ENCODE peak calls at places on chromosomes 4 and X, in eight cellular contexts. Y, E, L, J, W, M, R and N are unnamed samples.

GRCh38 chr4:90958256-90958895 is 831.2 kb downstream of the CCSER1 start:
- DNase-seq in Y (no peak), E (peak; percentile 48), L (no peak), J (no peak), W (peak; percentile 69), M (peak; percentile 19), R (no peak), N (no peak)

GRCh38 chrX:140157611-140158010 is 192.3 kb upstream of the CXorf66 start:
- DNase-seq in Y (no peak), E (no peak), L (no peak), J (no peak), W (peak; percentile 8), M (no peak), R (no peak), N (no peak)

GRCh38 chr4:177444911-177445736 is 2.9 kb upstream of the AGA start:
- DNase-seq in Y (no peak), E (no peak), L (no peak), J (no peak), W (no peak), M (no peak), R (no peak), N (no peak)

GRCh38 chrX:136662104-136662503 is 14.1 kb downstream of the CD40LG start:
- DNase-seq in Y (no peak), E (no peak), L (no peak), J (no peak), W (no peak), M (no peak), R (no peak), N (no peak)

GRCh38 chr4:114250439-114250891 is 271.0 kb upstream of the ARSJ start:
- DNase-seq in Y (no peak), E (no peak), L (no peak), J (no peak), W (peak; percentile 78), M (no peak), R (no peak), N (no peak)

GRCh38 chrX:108397627-108398392 is 40.4 kb downstream of the COL4A6 start:
- DNase-seq in Y (no peak), E (no peak), L (no peak), J (no peak), W (peak; percentile 4), M (peak; percentile 32), R (no peak), N (no peak)

GRCh38 chr4:66694716-66695115 is 850.6 kb downstream of the CENPC start:
- DNase-seq in Y (no peak), E (no peak), L (no peak), J (no peak), W (no peak), M (no peak), R (no peak), N (no peak)

GRCh38 chr4:7365472-7366179 is 69.1 kb downstream of the PSAPL1 start:
- DNase-seq in Y (no peak), E (no peak), L (no peak), J (peak; percentile 62), W (no peak), M (no peak), R (no peak), N (peak; percentile 91)

GRCh38 chr4:44738615-44739014 is 12.3 kb upstream of the GNPDA2 start:
- DNase-seq in Y (no peak), E (peak; percentile 5), L (no peak), J (no peak), W (no peak), M (peak; percentile 4), R (no peak), N (no peak)

GRCh38 chr4:41120297-41121217 is 93.8 kb downstream of the APBB2 start:
- DNase-seq in Y (peak; percentile 92), E (peak; percentile 58), L (peak; percentile 74), J (no peak), W (peak; percentile 59), M (no peak), R (peak; percentile 20), N (peak; percentile 58)

GRCh38 chr4:152678841-152679240 is 956 bp downstream of the TMEM154 start:
- DNase-seq in Y (no peak), E (no peak), L (no peak), J (no peak), W (no peak), M (no peak), R (no peak), N (no peak)

GRCh38 chrX:134163836-134164235 is 73.1 kb upstream of the CCDC160 start:
- DNase-seq in Y (no peak), E (no peak), L (no peak), J (no peak), W (no peak), M (no peak), R (no peak), N (no peak)

DNA sequence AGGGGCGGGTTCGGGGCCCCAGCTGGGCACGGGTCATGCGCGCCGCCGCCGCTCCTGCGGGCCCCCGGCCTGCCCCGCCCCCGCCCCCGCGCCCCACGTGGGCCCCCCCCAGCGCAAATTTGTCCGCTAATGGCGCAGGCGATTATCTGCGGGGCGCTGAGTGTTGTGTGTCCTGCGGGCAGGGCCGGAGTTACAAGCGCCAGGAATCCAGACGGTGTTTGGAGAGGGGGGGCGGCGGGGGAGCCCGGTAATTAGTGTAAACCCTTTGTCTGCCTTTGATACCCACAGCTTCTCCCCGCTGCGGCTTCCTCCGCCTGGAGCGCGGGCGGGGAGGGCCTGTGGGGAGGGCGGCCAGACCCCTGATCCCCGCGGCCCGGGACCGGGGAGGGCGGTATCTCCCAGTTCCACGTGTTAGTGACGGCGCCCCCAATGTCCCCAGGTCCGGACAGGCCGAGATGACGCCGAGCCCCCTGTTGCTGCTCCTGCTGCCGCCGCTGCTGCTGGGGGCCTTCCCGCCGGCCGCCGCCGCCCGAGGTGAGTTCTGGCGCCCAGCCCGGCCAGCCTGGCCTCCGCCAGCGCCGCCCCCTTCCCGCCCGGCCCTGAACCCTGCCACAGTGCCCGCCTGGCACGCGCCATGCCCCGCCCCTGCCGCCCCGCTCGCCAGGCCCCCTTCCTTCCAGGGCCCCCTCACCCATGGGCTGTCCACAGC is 759 bp downstream of the FGFRL1 start:
- DNase-seq in Y (peak; percentile 78), E (peak; percentile 70), L (no peak), J (peak; percentile 72), W (no peak), M (peak; percentile 37), R (no peak), N (no peak)
- H3K4me3 ChIP-seq in Y (peak overlapping the region; percentile 55), E (peak overlapping the region; percentile 57), L (peak overlapping the region; percentile 70), J (peak overlapping the region; percentile 61), W (peak overlapping the region; percentile 50), M (peak overlapping the region; percentile 73), R (peak overlapping the region; percentile 87), N (peak overlapping the region; percentile 52)

GRCh38 chr4:153788064-153788418 is 842 bp downstream of the SFRP2 start:
- DNase-seq in Y (peak; percentile 66), E (no peak), L (no peak), J (peak; percentile 20), W (no peak), M (no peak), R (no peak), N (no peak)

GRCh38 chr4:153788419-153789276 is at the start of gene SFRP2:
- DNase-seq in Y (peak; percentile 70), E (no peak), L (peak; percentile 51), J (peak; percentile 44), W (no peak), M (no peak), R (no peak), N (no peak)

GRCh38 chr4:153784300-153784699 is 4.6 kb downstream of the SFRP2 start:
- DNase-seq in Y (no peak), E (no peak), L (no peak), J (no peak), W (no peak), M (no peak), R (no peak), N (no peak)

GRCh38 chr4:153787156-153787555 is 1.7 kb downstream of the SFRP2 start:
- DNase-seq in Y (no peak), E (no peak), L (no peak), J (no peak), W (no peak), M (no peak), R (no peak), N (no peak)

DNA sequence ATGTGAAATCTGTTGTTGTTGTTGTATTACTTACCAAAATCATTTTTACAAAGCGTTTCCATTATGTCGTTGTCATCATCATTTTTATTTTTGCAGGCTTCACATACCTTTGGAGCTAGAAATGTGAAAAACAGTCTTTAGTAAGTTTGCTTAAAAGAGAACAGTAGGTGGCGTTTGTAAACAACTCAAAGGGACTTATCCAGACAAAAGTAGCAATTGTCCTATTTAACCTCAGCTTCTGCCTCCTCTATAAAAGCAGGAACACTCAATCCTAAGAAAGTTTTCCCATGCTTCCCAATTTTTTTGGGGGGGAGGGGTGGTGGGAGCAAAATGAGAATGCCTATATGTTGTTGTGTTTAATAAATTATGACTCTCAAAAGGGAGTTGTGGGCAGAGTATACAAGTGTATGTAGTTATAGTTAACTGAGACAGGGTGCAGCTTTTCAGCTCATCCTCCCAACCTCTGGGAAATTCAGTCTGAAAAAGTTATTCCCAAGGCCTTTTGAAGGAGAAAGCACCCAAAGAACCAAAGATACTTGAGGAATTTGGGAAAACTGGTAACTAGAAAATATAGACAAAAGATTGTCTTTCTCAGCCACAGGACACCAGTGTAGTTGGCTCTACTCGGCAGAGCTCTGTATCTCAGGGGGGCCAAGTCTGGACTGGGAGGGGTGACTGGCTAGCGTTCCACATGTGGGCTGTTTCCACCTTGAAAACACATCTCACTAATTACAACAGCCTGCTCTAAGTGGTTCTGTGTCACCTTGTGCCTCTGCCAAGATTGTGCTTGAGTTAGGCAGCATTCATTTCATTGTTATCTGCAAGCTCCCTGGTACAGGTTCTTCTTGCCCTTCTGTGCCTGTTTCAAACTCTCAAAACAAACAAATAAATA is 2.8 kb downstream of the SFRP2 start:
- DNase-seq in Y (no peak), E (no peak), L (no peak), J (peak; percentile 34), W (peak; percentile 14), M (peak; percentile 14), R (no peak), N (no peak)
- TF ChIP-seq CTCF in Y (no peak), E (peak; percentile 63), L (peak; percentile 12), J (peak; percentile 62), W (peak; percentile 30), M (peak; percentile 40), R (no peak), N (peak; percentile 40)

GRCh38 chrX:39310925-39311324 is 509.7 kb downstream of the MID1IP1 start:
- DNase-seq in Y (no peak), E (no peak), L (no peak), J (no peak), W (no peak), M (no peak), R (no peak), N (no peak)

GRCh38 chrX:39308126-39308525 is 506.9 kb downstream of the MID1IP1 start:
- DNase-seq in Y (no peak), E (no peak), L (no peak), J (no peak), W (no peak), M (no peak), R (no peak), N (no peak)

GRCh38 chrX:39311646-39312045 is 510.4 kb downstream of the MID1IP1 start:
- DNase-seq in Y (no peak), E (no peak), L (no peak), J (no peak), W (no peak), M (no peak), R (no peak), N (no peak)

GRCh38 chrX:39309018-39309620 is 507.9 kb downstream of the MID1IP1 start:
- DNase-seq in Y (no peak), E (peak; percentile 30), L (no peak), J (no peak), W (no peak), M (peak; percentile 1), R (no peak), N (no peak)

GRCh38 chrX:39309721-39310152 is 508.5 kb downstream of the MID1IP1 start:
- DNase-seq in Y (no peak), E (peak; percentile 31), L (no peak), J (peak; percentile 14), W (no peak), M (peak; percentile 1), R (no peak), N (no peak)
- H3K27ac ChIP-seq in Y (no peak overlapping the region), E (peak overlapping the region; percentile 77), L (no peak overlapping the region), J (no peak overlapping the region), W (no peak overlapping the region), M (no peak overlapping the region), R (no peak overlapping the region), N (no peak overlapping the region)

GRCh38 chrX:71910526-71911022 is at the start of gene NHSL2:
- DNase-seq in Y (peak; percentile 72), E (peak; percentile 32), L (peak; percentile 56), J (no peak), W (peak; percentile 6), M (peak; percentile 25), R (no peak), N (no peak)
- H3K4me3 ChIP-seq in Y (peak within 1 kb of the TSS; percentile 62), E (peak within 1 kb of the TSS; percentile 16), L (peak within 1 kb of the TSS; percentile 55), J (no peak within 1 kb of the TSS), W (peak within 1 kb of the TSS; percentile 1), M (peak within 1 kb of the TSS; percentile 57), R (peak within 1 kb of the TSS; percentile 60), N (no peak within 1 kb of the TSS)